ENCODE peak calls at places on chromosome 9, in six cellular contexts. E, H, R, I, O and V are unnamed samples.

GRCh38 chr9:89743576-89744254 is 138.9 kb downstream of the GADD45G start:
- DNase-seq in O (peak), E (no peak), H (peak), R (peak), I (no peak), V (no peak)

GRCh38 chr9:99400184-99400731 is 178.2 kb downstream of the SEC61B start:
- DNase-seq in H (peak), R (no peak), I (no peak), O (no peak), E (no peak), V (no peak)

GRCh38 chr9:26605367-26605766 is 287.2 kb downstream of the CAAP1 start:
- DNase-seq in O (no peak), H (no peak), I (no peak), R (no peak), E (no peak), V (no peak)

GRCh38 chr9:37908698-37909186 is 4.8 kb upstream of the SLC25A51 start:
- DNase-seq in R (no peak), I (no peak), O (no peak), E (peak), H (no peak), V (no peak)

GRCh38 chr9:70079364-70080103 is 35.9 kb downstream of the MAMDC2 start:
- DNase-seq in H (no peak), O (no peak), E (no peak), R (no peak), I (no peak), V (no peak)

GRCh38 chr9:111559000-111559610 is 34.1 kb downstream of the ZNF483 start:
- DNase-seq in R (peak), O (no peak), I (no peak), E (no peak), H (no peak), V (no peak)

GRCh38 chr9:99130069-99130468 is 25.2 kb downstream of the TGFBR1 start:
- DNase-seq in R (no peak), H (no peak), O (peak), I (no peak), E (no peak), V (no peak)

GRCh38 chr9:70410368-70410767 is 4.1 kb downstream of the KLF9 start:
- DNase-seq in I (no peak), E (no peak), H (no peak), O (no peak), R (no peak), V (no peak)

GRCh38 chr9:137031904-137032639 is at the start of gene FUT7:
- DNase-seq in I (no peak), E (no peak), R (no peak), O (no peak), H (no peak), V (no peak)

GRCh38 chr9:85742630-85742928 is 825 bp upstream of the AGTPBP1 start:
- DNase-seq in I (no peak), O (no peak), R (no peak), E (no peak), H (no peak), V (no peak)

GRCh38 chr9:16442622-16443021 is 427.8 kb downstream of the BNC2 start:
- DNase-seq in O (no peak), R (no peak), E (no peak), I (no peak), H (no peak), V (no peak)

GRCh38 chr9:34717996-34718614 is 8.2 kb upstream of the CCL21 start:
- DNase-seq in R (no peak), E (no peak), H (no peak), I (no peak), O (no peak), V (no peak)

GRCh38 chr9:71796368-71796767 is 28.1 kb upstream of the CEMIP2 start:
- DNase-seq in E (no peak), R (no peak), I (no peak), H (no peak), O (peak), V (no peak)

GRCh38 chr9:95351051-95351450 is 33.5 kb upstream of the FANCC start:
- DNase-seq in R (peak), E (no peak), O (no peak), I (no peak), H (no peak), V (no peak)

GRCh38 chr9:123395276-123396006 is 39.4 kb downstream of the CRB2 start:
- DNase-seq in E (no peak), R (no peak), H (peak), I (no peak), O (no peak), V (no peak)

GRCh38 chr9:95230046-95230445 is 87.5 kb downstream of the FANCC start:
- DNase-seq in O (no peak), I (no peak), E (peak), R (no peak), H (no peak), V (no peak)

GRCh38 chr9:74132986-74133385 is 364.1 kb upstream of the RORB start:
- DNase-seq in I (no peak), R (peak), H (no peak), E (no peak), O (no peak), V (no peak)

GRCh38 chr9:122111413-122112085 is 18.4 kb upstream of the TTLL11 start:
- DNase-seq in R (no peak), E (no peak), H (peak), I (no peak), O (no peak), V (no peak)

GRCh38 chr9:37700900-37701299 is 50.1 kb downstream of the FRMPD1 start:
- DNase-seq in R (no peak), I (no peak), H (no peak), E (peak), O (no peak), V (no peak)

GRCh38 chr9:115765060-115765459 is 388.5 kb upstream of the PAPPA start:
- DNase-seq in I (no peak), H (no peak), E (no peak), R (no peak), O (no peak), V (no peak)

GRCh38 chr9:17800397-17800796 is 221.5 kb downstream of the SH3GL2 start:
- DNase-seq in I (no peak), E (no peak), R (no peak), H (no peak), O (no peak), V (no peak)

GRCh38 chr9:116566677-116567488 is 120.2 kb upstream of the TRIM32 start:
- DNase-seq in O (no peak), E (peak), H (no peak), R (no peak), I (no peak), V (no peak)

GRCh38 chr9:93071464-93071863 is 13.0 kb downstream of the SUSD3 start:
- DNase-seq in E (peak), I (peak), R (peak), H (peak), O (no peak), V (no peak)

GRCh38 chr9:123128591-123128990 is 95.1 kb downstream of the GPR21 start:
- DNase-seq in I (no peak), E (no peak), H (no peak), R (no peak), O (no peak), V (no peak)

GRCh38 chr9:123639743-123640142 is 283.7 kb downstream of the CRB2 start:
- DNase-seq in O (no peak), R (no peak), H (no peak), I (no peak), E (no peak), V (no peak)

DNA sequence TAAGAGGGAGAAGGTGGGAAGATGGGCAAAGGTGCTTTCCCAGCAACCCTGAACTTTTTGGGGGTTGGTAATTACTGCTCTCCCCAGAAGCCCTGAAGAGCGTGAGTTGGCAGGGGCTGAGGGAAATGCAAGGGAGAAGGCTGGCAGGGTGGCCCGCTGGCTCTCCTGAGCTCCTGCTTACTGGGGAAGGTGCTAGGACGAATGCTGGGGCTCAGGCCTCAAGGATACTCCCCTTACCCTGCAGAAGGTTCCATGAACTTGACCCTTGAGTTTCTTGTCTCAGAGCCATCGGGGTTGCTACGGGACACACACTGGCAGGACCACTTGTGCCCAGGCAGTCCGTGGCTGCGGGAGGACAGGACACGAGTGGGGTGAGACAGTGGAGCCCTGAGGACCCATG is 1.2 kb downstream of the FAM163B start:
- DNase-seq in E (no peak), R (no peak), H (no peak), I (no peak), O (no peak), V (no peak)
- TF ChIP-seq TAF1 in E (no peak), R (no peak), H (no peak), I (no peak), O (no peak), V (no peak)

DNA sequence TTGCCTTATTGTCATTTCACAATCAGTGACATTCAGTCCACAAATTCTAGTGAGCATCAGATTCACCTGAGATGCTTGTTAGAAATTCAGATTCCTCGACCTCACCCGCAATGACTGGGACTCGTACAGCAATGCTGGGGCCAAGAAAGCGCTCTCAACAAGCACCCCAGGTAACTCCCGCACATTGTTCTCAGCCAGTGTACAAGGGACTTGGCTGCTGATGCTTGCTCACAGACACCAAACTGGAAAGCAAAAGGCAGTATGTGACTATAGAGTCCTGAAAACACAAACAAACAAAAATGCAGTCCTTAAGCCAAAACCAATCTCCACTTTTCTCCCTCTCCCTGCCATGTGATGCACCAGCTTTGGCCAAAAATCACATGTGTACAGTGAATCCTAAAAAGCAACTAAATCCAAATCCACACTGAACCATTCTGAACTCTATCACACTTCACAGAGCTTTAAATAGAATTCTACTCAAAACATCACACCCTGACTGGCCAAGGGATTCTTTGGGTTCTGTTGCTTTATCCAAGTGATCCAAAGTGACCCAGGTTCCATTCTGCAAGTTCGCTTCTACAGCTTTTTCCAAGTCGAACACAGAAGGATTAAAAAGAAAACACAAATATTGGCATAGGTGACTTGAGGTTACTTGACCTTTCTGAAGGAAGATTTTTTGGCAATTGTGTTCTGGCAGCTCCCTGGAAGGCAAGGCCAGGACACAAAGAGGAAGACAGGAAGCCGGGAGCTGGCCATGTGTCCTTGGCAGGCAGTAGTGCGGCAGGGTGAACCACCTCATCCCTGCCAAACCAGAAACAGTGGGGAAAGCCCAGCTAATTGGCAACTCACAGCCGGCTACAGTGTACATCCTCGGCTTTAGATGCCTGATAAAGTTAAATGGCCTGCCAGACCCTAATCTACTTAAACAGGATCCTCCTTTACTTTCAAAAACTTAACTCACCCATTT is 115.1 kb downstream of the NFIB start:
- DNase-seq in R (no peak), H (peak), O (no peak), I (no peak), E (no peak), V (no peak)
- TF ChIP-seq TAF1 in R (no peak), H (no peak), O (no peak), I (no peak), E (no peak), V (no peak)

DNA sequence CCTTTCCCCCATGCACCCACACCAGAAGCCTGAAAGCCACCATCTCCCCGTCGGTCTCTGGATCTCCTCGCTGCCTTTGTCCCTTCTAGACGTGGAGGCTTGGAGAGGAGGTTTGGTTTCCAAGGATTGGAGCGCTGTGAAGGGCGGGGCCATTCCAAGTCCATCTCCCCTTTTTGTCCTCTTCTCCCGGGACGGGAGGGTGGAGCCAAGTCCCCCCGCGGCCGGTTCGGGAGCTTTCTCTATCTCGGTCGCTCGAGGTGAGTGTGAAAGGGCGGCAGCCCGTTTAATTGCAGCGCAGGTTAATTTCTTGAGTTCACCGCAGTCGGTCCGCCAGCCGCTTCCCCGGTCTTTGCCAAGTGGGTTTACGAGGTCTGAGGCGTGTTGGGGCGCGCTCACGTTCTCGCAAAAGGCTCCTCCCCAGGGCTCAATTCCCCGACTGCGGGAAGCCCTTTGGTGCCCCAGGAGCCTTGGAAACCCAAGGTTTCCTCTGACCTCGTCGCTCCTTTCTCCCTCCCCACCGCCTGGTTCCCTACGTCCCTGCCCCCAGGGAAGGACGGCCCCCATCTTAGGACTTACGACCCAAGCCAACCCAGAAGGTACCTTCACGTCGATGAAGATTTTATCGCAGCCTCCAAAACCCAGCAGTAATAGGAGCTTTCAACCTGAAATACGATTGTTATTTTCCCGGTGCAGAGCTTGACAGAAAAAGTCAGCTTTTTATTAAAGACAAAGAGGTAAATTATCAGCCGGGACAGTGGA is 2.8 kb upstream of the ZNF462 start:
- DNase-seq in H (peak), O (no peak), R (peak), I (no peak), E (no peak), V (no peak)
- TF ChIP-seq TAF1 in H (no peak), O (no peak), R (peak), I (no peak), E (no peak), V (no peak)

GRCh38 chr9:77731930-77732329 is 83.8 kb upstream of the GNA14 start:
- DNase-seq in O (peak), R (no peak), I (no peak), E (no peak), H (peak), V (no peak)

GRCh38 chr9:77735515-77735914 is 87.4 kb upstream of the GNA14 start:
- DNase-seq in E (no peak), I (no peak), R (no peak), H (no peak), O (no peak), V (no peak)

GRCh38 chr9:77729177-77729576 is 81.1 kb upstream of the GNA14 start:
- DNase-seq in O (no peak), E (no peak), I (no peak), R (no peak), H (no peak), V (no peak)

GRCh38 chr9:77726814-77727213 is 78.7 kb upstream of the GNA14 start:
- DNase-seq in E (no peak), R (no peak), O (no peak), I (no peak), H (no peak), V (no peak)

DNA sequence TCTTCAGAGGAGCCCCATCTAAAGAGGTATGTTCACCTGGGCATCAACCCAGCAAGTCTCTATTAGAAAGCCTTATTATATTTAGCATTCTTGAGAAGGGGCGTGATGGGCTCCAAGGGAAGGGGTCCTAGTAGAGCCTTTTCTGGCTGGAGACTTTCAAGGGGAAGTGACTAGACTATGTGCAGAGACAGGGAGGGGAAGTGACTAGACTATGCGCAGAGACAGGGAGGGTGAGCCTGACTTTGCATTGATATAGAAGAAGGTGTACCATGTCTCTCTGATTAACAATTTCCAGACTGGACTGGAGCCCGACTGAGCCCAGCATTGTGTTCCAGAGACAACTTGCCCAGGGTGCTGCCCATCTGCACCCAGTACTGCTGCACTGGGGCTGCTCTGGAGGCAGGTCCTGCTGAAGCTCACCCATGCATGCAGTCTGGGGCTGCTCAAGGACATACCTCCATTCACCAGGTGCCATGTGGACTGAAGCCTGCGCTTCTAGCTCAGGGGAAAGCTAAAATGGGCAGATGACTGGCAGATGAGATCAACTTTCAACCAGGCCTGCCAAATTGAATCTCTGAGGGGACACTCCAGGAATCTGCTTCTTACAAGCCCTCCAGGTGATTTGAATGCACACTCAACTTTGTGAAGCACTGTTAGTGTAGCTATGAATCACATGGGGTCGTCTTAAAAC is 83.0 kb upstream of the GNA14 start:
- DNase-seq in E (no peak), R (no peak), I (no peak), O (no peak), H (no peak), V (no peak)
- TF ChIP-seq TAF1 in E (no peak), R (no peak), I (no peak), O (no peak), H (no peak), V (no peak)